ENCODE peak calls at places on chromosomes 6 and 20, in ten cellular contexts. W is GM23338; T is fibroblast of the aortic adventitia; Z is HS-27A; V is activated T-cell treated with anti-CD3 and anti-CD28 coated beads, Interleukin-2, amount 50 U/mL, for 1 hour; A is AG08396; X is iPS-NIHi11; I is head of caudate nucleus; P is iris pigment epithelial cell; R is effector CD4-positive, alpha-beta T cell. K is an unnamed sample.

GRCh38 chr20:31927758-31928157 is 24.1 kb downstream of the PDRG1 start:
- DNase-seq in W (no peak), T (no peak), Z (no peak), V (no peak), A (no peak), X (no peak), I (no peak), P (no peak), R (no peak), K (no peak)

GRCh38 chr6:20024979-20025378 is 187.3 kb downstream of the MBOAT1 start:
- DNase-seq in W (no peak), T (no peak), Z (no peak), V (no peak), A (no peak), X (no peak), I (no peak), P (no peak), R (no peak), K (no peak)

GRCh38 chr20:52937701-52938100 is 34.5 kb upstream of the TSHZ2 start:
- DNase-seq in W (peak), T (no peak), Z (no peak), V (no peak), A (no peak), X (no peak), I (no peak), P (peak), R (no peak), K (no peak)

GRCh38 chr6:147166360-147166944 is 37.8 kb upstream of the STXBP5 start:
- DNase-seq in W (no peak), T (peak), Z (no peak), V (no peak), A (no peak), X (no peak), I (no peak), P (peak), R (no peak), K (no peak)

GRCh38 chr6:87879144-87879861 is 168.3 kb upstream of the SPACA1 start:
- DNase-seq in W (no peak), T (peak), Z (no peak), V (no peak), A (no peak), X (no peak), I (no peak), P (no peak), R (no peak), K (no peak)

GRCh38 chr6:72422126-72422680 is 199.7 kb upstream of the KCNQ5 start:
- DNase-seq in W (no peak), T (peak), Z (no peak), V (no peak), A (no peak), X (no peak), I (no peak), P (peak), R (no peak), K (peak)

GRCh38 chr6:1325471-1326309 is 13.8 kb downstream of the FOXQ1 start:
- DNase-seq in W (no peak), T (peak), Z (peak), V (no peak), A (peak), X (no peak), I (no peak), P (peak), R (no peak), K (no peak)

GRCh38 chr6:100274147-100274546 is 190.6 kb downstream of the SIM1 start:
- DNase-seq in W (no peak), T (no peak), Z (no peak), V (no peak), A (no peak), X (no peak), I (no peak), P (no peak), R (no peak), K (no peak)

GRCh38 chr20:33277471-33278441 is 5.3 kb upstream of the BPIFB1 start:
- DNase-seq in W (peak), T (no peak), Z (no peak), V (no peak), A (no peak), X (peak), I (no peak), P (no peak), R (no peak), K (no peak)

GRCh38 chr6:53829698-53830221 is 35.0 kb downstream of the LRRC1 start:
- DNase-seq in W (peak), T (no peak), Z (no peak), V (no peak), A (no peak), X (no peak), I (no peak), P (no peak), R (no peak), K (no peak)

GRCh38 chr20:3111507-3111906 is 27.0 kb upstream of the AVP start:
- DNase-seq in W (no peak), T (no peak), Z (no peak), V (no peak), A (no peak), X (no peak), I (no peak), P (no peak), R (no peak), K (no peak)

GRCh38 chr20:21182832-21183563 is 57.1 kb downstream of the KIZ start:
- DNase-seq in W (no peak), T (peak), Z (peak), V (no peak), A (peak), X (no peak), I (no peak), P (peak), R (no peak), K (no peak)

GRCh38 chr20:24949756-24950127 is 673 bp downstream of the CST7 start:
- DNase-seq in W (no peak), T (no peak), Z (no peak), V (no peak), A (no peak), X (no peak), I (no peak), P (no peak), R (no peak), K (no peak)

GRCh38 chr20:62356948-62357667 is 10.0 kb downstream of the LAMA5 start:
- DNase-seq in W (no peak), T (peak), Z (no peak), V (no peak), A (peak), X (no peak), I (no peak), P (peak), R (no peak), K (peak)

GRCh38 chr6:83853178-83853967 is at the start of gene RIPPLY2:
- DNase-seq in W (peak), T (peak), Z (no peak), V (no peak), A (peak), X (peak), I (peak), P (peak), R (no peak), K (peak)

GRCh38 chr6:7590918-7591302 is 912 bp downstream of the SNRNP48 start:
- DNase-seq in W (peak), T (peak), Z (no peak), V (no peak), A (peak), X (no peak), I (peak), P (no peak), R (no peak), K (no peak)

K was measured in posterior cingulate gyrus.